ENCODE peak calls at places on chromosomes 13 and 19, in four cellular contexts. I is right atrium auricular region, K is A673, A is H1. T is an unnamed sample.

GRCh38 chr13:56755181-56755580 is 385.5 kb upstream of the PRR20A start:
- DNase-seq in A (no peak), I (no peak), K (peak; percentile 60), T (no peak)

GRCh38 chr19:10292206-10292788 is 2.5 kb downstream of the ICAM5 start:
- DNase-seq in A (peak; percentile 82), I (no peak), K (peak; percentile 88), T (peak; percentile 85)

GRCh38 chr19:41734156-41734555 is 21.2 kb upstream of the CEACAM6 start:
- DNase-seq in A (no peak), I (no peak), K (no peak), T (no peak)

GRCh38 chr19:49570138-49570856 is 10.1 kb downstream of the NOSIP start:
- DNase-seq in K (peak; percentile 94), A (no peak), I (peak; percentile 67), T (peak; percentile 75)

GRCh38 chr19:32875428-32875827 is 5.9 kb upstream of the SLC7A9 start:
- DNase-seq in I (no peak), A (no peak), K (no peak), T (no peak)

GRCh38 chr13:46551410-46552301 is 1.3 kb upstream of the LRCH1 start:
- DNase-seq in A (no peak), I (peak; percentile 87), K (peak; percentile 92), T (peak; percentile 89)

GRCh38 chr13:40061466-40062450 is 406.3 kb downstream of the COG6 start:
- DNase-seq in K (no peak), A (no peak), I (no peak), T (no peak)

GRCh38 chr13:68319384-68319783 is 1089.2 kb upstream of the PCDH9 start:
- DNase-seq in K (no peak), A (no peak), I (no peak), T (no peak)

GRCh38 chr19:28313633-28314032 is 899.3 kb downstream of the UQCRFS1 start:
- DNase-seq in A (no peak), K (peak; percentile 85), I (no peak), T (no peak)

GRCh38 chr19:48935864-48936263 is 2.4 kb downstream of the DHDH start:
- DNase-seq in I (no peak), A (no peak), K (no peak), T (no peak)

GRCh38 chr13:31870511-31870910 is 131.2 kb downstream of the RXFP2 start:
- DNase-seq in I (no peak), K (no peak), A (no peak), T (no peak)

GRCh38 chr13:40485611-40486517 is 180.6 kb downstream of the FOXO1 start:
- DNase-seq in A (no peak), K (no peak), I (no peak), T (no peak)

GRCh38 chr19:52331757-52332156 is 4.3 kb upstream of the ZNF610 start:
- DNase-seq in I (no peak), A (no peak), K (no peak), T (no peak)

GRCh38 chr19:21697171-21697570 is 70.2 kb downstream of the ZNF100 start:
- DNase-seq in I (no peak), A (no peak), K (no peak), T (no peak)

GRCh38 chr13:63472736-63473135 is 2057.1 kb upstream of the PCDH20 start:
- DNase-seq in A (no peak), I (no peak), K (no peak), T (no peak)

GRCh38 chr19:10380311-10381102 is at the start of gene TYK2:
- DNase-seq in K (peak; percentile 99), I (peak; percentile 99), A (peak; percentile 97), T (peak; percentile 97)

GRCh38 chr19:28966737-28967401 is 246.1 kb downstream of the UQCRFS1 start:
- DNase-seq in I (no peak), A (no peak), K (no peak), T (no peak)

GRCh38 chr19:17090501-17091074 is 15.0 kb downstream of the MYO9B start:
- DNase-seq in I (no peak), K (no peak), A (no peak), T (no peak)

GRCh38 chr13:76148374-76148773 is 512.2 kb downstream of the LMO7 start:
- DNase-seq in K (no peak), A (no peak), I (no peak), T (no peak)

GRCh38 chr19:3231288-3231687 is 6.8 kb downstream of the CELF5 start:
- DNase-seq in K (no peak), A (no peak), I (no peak), T (no peak)

GRCh38 chr13:67137044-67137735 is 92.9 kb downstream of the PCDH9 start:
- DNase-seq in K (no peak), A (no peak), I (no peak), T (no peak)

GRCh38 chr13:32984857-32985626 is 31.2 kb upstream of the KL start:
- DNase-seq in K (no peak), A (no peak), I (no peak), T (no peak)

GRCh38 chr13:59891053-59891452 is 272.7 kb downstream of the DIAPH3 start:
- DNase-seq in I (no peak), A (no peak), K (no peak), T (no peak)

GRCh38 chr13:23999411-23999810 is 102.1 kb upstream of the C1QTNF9B start:
- DNase-seq in I (no peak), A (no peak), K (no peak), T (no peak)

GRCh38 chr19:38175422-38175821 is 48.6 kb downstream of the DPF1 start:
- DNase-seq in I (no peak), K (no peak), A (no peak), T (no peak)

DNA sequence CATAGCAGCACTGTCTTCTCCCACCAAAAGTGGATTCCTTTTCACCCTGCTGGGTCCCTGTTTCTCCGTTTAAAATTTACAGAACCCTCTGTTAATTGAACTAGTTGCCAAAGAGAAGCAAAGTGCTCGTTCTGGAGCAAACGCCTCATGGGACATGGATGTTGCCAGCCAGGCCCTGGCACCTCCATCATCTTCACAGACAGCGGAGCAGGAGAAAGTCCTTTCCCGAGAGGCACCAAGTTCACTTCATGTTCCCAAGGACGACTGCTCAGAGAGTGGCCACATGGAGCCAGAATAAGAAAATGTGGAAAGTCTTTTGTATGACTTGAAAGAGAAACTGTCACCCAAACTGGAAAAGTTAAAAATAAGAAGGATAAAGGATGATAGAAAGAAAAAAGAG is 151.5 kb downstream of the SOX1 start:
- DNase-seq in A (no peak), I (no peak), K (no peak), T (no peak)
- TF ChIP-seq CTCF in A (no peak), I (no peak), K (no peak), T (no peak)

DNA sequence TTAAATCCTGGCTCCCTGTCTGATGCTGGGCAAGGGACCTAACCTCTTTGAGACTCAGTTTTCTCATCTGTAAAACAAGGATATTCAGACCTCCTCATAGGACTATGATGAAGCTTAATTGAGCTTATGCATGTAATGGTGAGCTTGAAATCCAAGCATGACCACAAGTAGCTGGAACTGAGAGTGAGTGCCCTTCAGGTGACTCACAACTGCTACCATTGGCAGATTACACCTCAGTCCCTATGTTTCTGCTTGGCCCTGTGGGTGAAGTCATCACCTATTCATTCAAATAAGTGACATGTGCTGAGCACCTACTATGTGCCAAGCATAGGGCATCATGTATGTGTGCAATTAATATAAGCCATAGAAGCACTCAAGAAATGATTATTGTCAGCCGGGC is 25.7 kb downstream of the NOVA2 start:
- DNase-seq in K (no peak), A (no peak), I (no peak), T (no peak)
- H3K9me3 ChIP-seq in K (no peaks in the 10 kb centered on the region), A (no peaks in the 10 kb centered on the region), I (no peaks in the 10 kb centered on the region), T (no peaks in the 10 kb centered on the region)

GRCh38 chr19:11456659-11457058 is 21.2 kb downstream of the PRKCSH start:
- DNase-seq in I (no peak), K (no peak), A (no peak), T (no peak)

GRCh38 chr19:11452814-11453335 is 17.4 kb downstream of the PRKCSH start:
- DNase-seq in A (no peak), K (no peak), I (no peak), T (no peak)

GRCh38 chr19:11451942-11452813 is 16.7 kb downstream of the PRKCSH start:
- DNase-seq in I (no peak), K (peak; percentile 40), A (no peak), T (no peak)

GRCh38 chr19:11451327-11451941 is 16.0 kb downstream of the PRKCSH start:
- DNase-seq in I (no peak), K (no peak), A (no peak), T (no peak)

GRCh38 chr19:11453468-11454341 is 18.3 kb downstream of the PRKCSH start:
- DNase-seq in K (peak; percentile 50), I (no peak), A (no peak), T (no peak)
- TF ChIP-seq CTCF in K (peak; percentile 73), I (no peak), A (peak; percentile 69), T (peak; percentile 57)

GRCh38 chr19:11787536-11787935 is 10.8 kb upstream of the ZNF491 start:
- DNase-seq in K (no peak), I (no peak), A (no peak), T (no peak)
- H3K9me3 ChIP-seq in K (peaks cover 76% of the 10 kb centered on the region), I (peaks cover 14% of the 10 kb centered on the region), A (peaks cover 6% of the 10 kb centered on the region), T (peaks cover 12% of the 10 kb centered on the region)

DNA sequence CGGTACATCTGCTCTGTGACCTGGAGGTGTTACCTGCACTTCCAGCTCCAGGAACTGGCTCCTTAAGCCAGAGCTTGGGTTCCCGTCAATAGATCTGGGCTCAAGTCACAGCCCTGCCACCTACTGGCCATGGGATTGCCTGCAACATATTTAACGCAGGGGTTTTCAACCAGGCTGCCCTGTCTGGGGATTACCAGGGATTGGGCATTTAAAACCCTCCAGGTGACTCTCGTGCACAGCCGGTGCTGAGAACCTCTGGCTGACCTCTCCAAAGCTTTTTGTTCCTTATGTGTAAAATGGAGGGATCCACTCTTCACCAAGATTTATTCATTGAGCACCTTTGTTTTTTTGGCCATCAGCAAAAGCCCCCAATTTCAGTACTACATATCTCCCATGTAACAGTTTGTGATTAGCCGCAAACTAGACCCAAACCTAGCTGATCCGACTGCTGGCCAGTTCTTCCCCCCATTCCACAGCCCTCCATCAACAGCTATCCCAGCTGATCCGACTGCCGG is 76.6 kb upstream of the STK24 start:
- DNase-seq in I (peak; percentile 83), K (peak; percentile 76), A (peak; percentile 77), T (peak; percentile 82)
- TF ChIP-seq CTCF in I (peak; percentile 75), K (peak; percentile 92), A (peak; percentile 97), T (peak; percentile 96)

GRCh38 chr13:29566206-29566605 is 29.3 kb downstream of the SLC7A1 start:
- DNase-seq in I (no peak), K (no peak), A (no peak), T (no peak)

GRCh38 chr13:29563941-29564340 is 31.5 kb downstream of the SLC7A1 start:
- DNase-seq in K (no peak), A (no peak), I (no peak), T (no peak)

GRCh38 chr13:29564828-29565227 is 30.7 kb downstream of the SLC7A1 start:
- DNase-seq in A (no peak), K (no peak), I (no peak), T (no peak)

GRCh38 chr13:29561918-29562317 is 33.6 kb downstream of the SLC7A1 start:
- DNase-seq in I (no peak), A (no peak), K (no peak), T (no peak)

GRCh38 chr13:29562762-29563161 is 32.7 kb downstream of the SLC7A1 start:
- DNase-seq in K (peak; percentile 35), A (no peak), I (no peak), T (no peak)
- H3K9me3 ChIP-seq in K (no peaks in the 10 kb centered on the region), A (no peaks in the 10 kb centered on the region), I (no peaks in the 10 kb centered on the region), T (no peaks in the 10 kb centered on the region)

GRCh38 chr19:55601127-55601526 is 1.0 kb downstream of the ZNF524 start:
- DNase-seq in I (no peak), K (no peak), A (no peak), T (no peak)
- TF ChIP-seq CTCF in I (no peak), K (no peak), A (no peak), T (no peak)

T was measured in BE2C.